ENCODE peak calls at places on chromosome 20, in nine cellular contexts. One of them, this sample, is unnamed. For H3K4me1 and H3K36me3, the result is how much of the 10 kb centered on the place peaks cover.

GRCh38 chr20:40991181-40991889 is 37.3 kb upstream of the TOP1 start:
- DNase-seq in ovary: no peak
- DNase-seq in CD8-positive, alpha-beta memory T cell: no peak
- DNase-seq in esophagus muscularis mucosa: peak
- DNase-seq in cardiac muscle cell: no peak
- DNase-seq in tibial nerve: peak
- DNase-seq in CD4-positive, alpha-beta memory T cell: no peak
- DNase-seq in mammary epithelial cell: no peak
- DNase-seq in prostate gland: no peak
- DNase-seq in this sample: no peak

GRCh38 chr20:56796345-56796744 is 167.2 kb downstream of the TFAP2C start:
- DNase-seq in esophagus muscularis mucosa: no peak
- DNase-seq in CD4-positive, alpha-beta memory T cell: no peak
- DNase-seq in mammary epithelial cell: no peak
- DNase-seq in ovary: no peak
- DNase-seq in CD8-positive, alpha-beta memory T cell: no peak
- DNase-seq in prostate gland: no peak
- DNase-seq in cardiac muscle cell: no peak
- DNase-seq in tibial nerve: no peak
- DNase-seq in this sample: no peak

GRCh38 chr20:33521461-33521860 is 31.6 kb downstream of the CBFA2T2 start:
- DNase-seq in ovary: no peak
- DNase-seq in cardiac muscle cell: no peak
- DNase-seq in tibial nerve: no peak
- DNase-seq in esophagus muscularis mucosa: no peak
- DNase-seq in mammary epithelial cell: no peak
- DNase-seq in CD4-positive, alpha-beta memory T cell: no peak
- DNase-seq in prostate gland: no peak
- DNase-seq in CD8-positive, alpha-beta memory T cell: no peak
- DNase-seq in this sample: no peak

GRCh38 chr20:775679-776135 is 7.4 kb upstream of the SLC52A3 start:
- DNase-seq in prostate gland: peak
- DNase-seq in cardiac muscle cell: no peak
- DNase-seq in esophagus muscularis mucosa: no peak
- DNase-seq in ovary: no peak
- DNase-seq in CD4-positive, alpha-beta memory T cell: no peak
- DNase-seq in tibial nerve: no peak
- DNase-seq in mammary epithelial cell: no peak
- DNase-seq in CD8-positive, alpha-beta memory T cell: no peak
- DNase-seq in this sample: no peak

GRCh38 chr20:19012671-19013070 is 199.1 kb downstream of the SCP2D1 start:
- DNase-seq in prostate gland: no peak
- DNase-seq in tibial nerve: no peak
- DNase-seq in ovary: no peak
- DNase-seq in cardiac muscle cell: no peak
- DNase-seq in CD4-positive, alpha-beta memory T cell: no peak
- DNase-seq in CD8-positive, alpha-beta memory T cell: no peak
- DNase-seq in esophagus muscularis mucosa: no peak
- DNase-seq in mammary epithelial cell: no peak
- DNase-seq in this sample: no peak

GRCh38 chr20:22560817-22561216 is 23.6 kb downstream of the FOXA2 start:
- DNase-seq in cardiac muscle cell: no peak
- DNase-seq in prostate gland: no peak
- DNase-seq in mammary epithelial cell: no peak
- DNase-seq in tibial nerve: no peak
- DNase-seq in esophagus muscularis mucosa: peak
- DNase-seq in CD8-positive, alpha-beta memory T cell: no peak
- DNase-seq in ovary: no peak
- DNase-seq in CD4-positive, alpha-beta memory T cell: no peak
- DNase-seq in this sample: no peak

GRCh38 chr20:63751471-63752271 is 12.1 kb downstream of the SLC2A4RG start:
- DNase-seq in CD8-positive, alpha-beta memory T cell: no peak
- DNase-seq in cardiac muscle cell: no peak
- DNase-seq in ovary: peak
- DNase-seq in esophagus muscularis mucosa: no peak
- DNase-seq in CD4-positive, alpha-beta memory T cell: no peak
- DNase-seq in mammary epithelial cell: no peak
- DNase-seq in tibial nerve: no peak
- DNase-seq in prostate gland: no peak
- DNase-seq in this sample: no peak

GRCh38 chr20:43766395-43766794 is 39.6 kb upstream of the GTSF1L start:
- DNase-seq in CD8-positive, alpha-beta memory T cell: no peak
- DNase-seq in esophagus muscularis mucosa: no peak
- DNase-seq in prostate gland: no peak
- DNase-seq in tibial nerve: no peak
- DNase-seq in CD4-positive, alpha-beta memory T cell: no peak
- DNase-seq in ovary: no peak
- DNase-seq in mammary epithelial cell: no peak
- DNase-seq in cardiac muscle cell: no peak
- DNase-seq in this sample: no peak

GRCh38 chr20:32449890-32450401 is 91.8 kb downstream of the ASXL1 start:
- DNase-seq in tibial nerve: no peak
- DNase-seq in ovary: no peak
- DNase-seq in CD4-positive, alpha-beta memory T cell: no peak
- DNase-seq in prostate gland: no peak
- DNase-seq in CD8-positive, alpha-beta memory T cell: no peak
- DNase-seq in cardiac muscle cell: no peak
- DNase-seq in esophagus muscularis mucosa: no peak
- DNase-seq in mammary epithelial cell: no peak
- DNase-seq in this sample: no peak

GRCh38 chr20:48096957-48097890 is 311.9 kb upstream of the SULF2 start:
- DNase-seq in mammary epithelial cell: no peak
- DNase-seq in esophagus muscularis mucosa: no peak
- DNase-seq in CD8-positive, alpha-beta memory T cell: no peak
- DNase-seq in prostate gland: no peak
- DNase-seq in cardiac muscle cell: no peak
- DNase-seq in tibial nerve: no peak
- DNase-seq in ovary: no peak
- DNase-seq in CD4-positive, alpha-beta memory T cell: no peak
- DNase-seq in this sample: no peak

GRCh38 chr20:51660741-51661608 is 107.2 kb downstream of the ATP9A start:
- DNase-seq in esophagus muscularis mucosa: no peak
- DNase-seq in tibial nerve: no peak
- DNase-seq in CD8-positive, alpha-beta memory T cell: no peak
- DNase-seq in mammary epithelial cell: peak
- DNase-seq in cardiac muscle cell: peak
- DNase-seq in CD4-positive, alpha-beta memory T cell: no peak
- DNase-seq in ovary: no peak
- DNase-seq in prostate gland: no peak
- DNase-seq in this sample: no peak

GRCh38 chr20:33568378-33569289 is 78.7 kb downstream of the CBFA2T2 start:
- DNase-seq in cardiac muscle cell: no peak
- DNase-seq in CD8-positive, alpha-beta memory T cell: no peak
- DNase-seq in tibial nerve: peak
- DNase-seq in ovary: no peak
- DNase-seq in esophagus muscularis mucosa: no peak
- DNase-seq in mammary epithelial cell: no peak
- DNase-seq in CD4-positive, alpha-beta memory T cell: no peak
- DNase-seq in prostate gland: no peak
- DNase-seq in this sample: peak

GRCh38 chr20:37415118-37416085 is 69.5 kb downstream of the SRC start:
- DNase-seq in mammary epithelial cell: no peak
- DNase-seq in CD4-positive, alpha-beta memory T cell: no peak
- DNase-seq in esophagus muscularis mucosa: no peak
- DNase-seq in CD8-positive, alpha-beta memory T cell: no peak
- DNase-seq in ovary: no peak
- DNase-seq in cardiac muscle cell: no peak
- DNase-seq in prostate gland: no peak
- DNase-seq in tibial nerve: no peak
- DNase-seq in this sample: no peak

GRCh38 chr20:37414133-37414532 is 68.2 kb downstream of the SRC start:
- DNase-seq in cardiac muscle cell: no peak
- DNase-seq in CD4-positive, alpha-beta memory T cell: no peak
- DNase-seq in tibial nerve: no peak
- DNase-seq in ovary: no peak
- DNase-seq in prostate gland: no peak
- DNase-seq in CD8-positive, alpha-beta memory T cell: no peak
- DNase-seq in mammary epithelial cell: no peak
- DNase-seq in esophagus muscularis mucosa: no peak
- DNase-seq in this sample: no peak

GRCh38 chr20:37413354-37413753 is 67.4 kb downstream of the SRC start:
- DNase-seq in CD8-positive, alpha-beta memory T cell: no peak
- DNase-seq in CD4-positive, alpha-beta memory T cell: no peak
- DNase-seq in mammary epithelial cell: no peak
- DNase-seq in esophagus muscularis mucosa: no peak
- DNase-seq in prostate gland: no peak
- DNase-seq in ovary: no peak
- DNase-seq in tibial nerve: no peak
- DNase-seq in cardiac muscle cell: no peak
- DNase-seq in this sample: no peak

GRCh38 chr20:37413023-37413334 is 67.0 kb downstream of the SRC start:
- DNase-seq in prostate gland: no peak
- DNase-seq in tibial nerve: no peak
- DNase-seq in esophagus muscularis mucosa: no peak
- DNase-seq in ovary: no peak
- DNase-seq in mammary epithelial cell: no peak
- DNase-seq in cardiac muscle cell: no peak
- DNase-seq in CD4-positive, alpha-beta memory T cell: no peak
- DNase-seq in CD8-positive, alpha-beta memory T cell: no peak
- DNase-seq in this sample: no peak

GRCh38 chr20:37414636-37415035 is 68.7 kb downstream of the SRC start:
- DNase-seq in ovary: no peak
- DNase-seq in CD4-positive, alpha-beta memory T cell: no peak
- DNase-seq in cardiac muscle cell: no peak
- DNase-seq in CD8-positive, alpha-beta memory T cell: no peak
- DNase-seq in tibial nerve: no peak
- DNase-seq in esophagus muscularis mucosa: no peak
- DNase-seq in prostate gland: no peak
- DNase-seq in mammary epithelial cell: no peak
- DNase-seq in this sample: no peak
- H3K4me1 ChIP-seq in ovary: under half
- H3K4me1 ChIP-seq in CD4-positive, alpha-beta memory T cell: under half
- H3K4me1 ChIP-seq in cardiac muscle cell: under half
- H3K4me1 ChIP-seq in CD8-positive, alpha-beta memory T cell: under half
- H3K4me1 ChIP-seq in tibial nerve: under half
- H3K4me1 ChIP-seq in esophagus muscularis mucosa: under half
- H3K4me1 ChIP-seq in prostate gland: under half
- H3K4me1 ChIP-seq in mammary epithelial cell: under half
- H3K4me1 ChIP-seq in this sample: under half

DNA sequence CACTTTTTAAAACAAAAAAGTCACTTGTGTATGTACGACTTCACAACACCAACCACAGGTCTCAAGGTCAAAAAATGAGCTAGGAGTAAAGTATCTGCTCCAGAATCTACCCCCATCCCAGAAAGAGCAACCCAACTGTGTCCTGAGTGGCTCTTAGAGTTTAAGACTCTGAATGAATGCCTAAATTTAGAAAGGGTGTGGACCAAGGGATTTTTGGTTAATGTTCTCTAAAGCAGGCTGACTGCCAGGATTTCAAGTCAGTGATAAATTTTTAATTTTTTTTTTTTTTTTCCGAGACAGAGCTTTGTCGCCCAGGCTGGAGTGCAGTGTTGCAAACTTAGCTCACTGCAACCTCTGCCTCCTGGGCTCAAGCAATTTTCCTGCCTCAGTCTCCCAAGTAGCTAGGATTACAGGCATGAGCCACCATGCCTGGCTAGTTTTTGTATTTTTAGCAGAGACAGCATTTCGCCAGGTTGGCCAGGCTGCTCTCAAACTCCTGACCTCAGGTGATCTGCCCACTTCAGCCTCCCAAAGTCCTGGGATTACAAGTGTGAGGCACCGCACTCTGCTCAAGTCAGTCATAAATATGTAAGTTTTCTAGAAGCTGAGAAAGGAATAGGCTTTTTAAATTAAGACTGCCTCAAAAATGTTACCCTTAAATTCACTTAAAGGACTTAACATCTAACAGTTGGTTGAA is 20.2 kb downstream of the STAU1 start:
- DNase-seq in CD4-positive, alpha-beta memory T cell: no peak
- DNase-seq in CD8-positive, alpha-beta memory T cell: no peak
- DNase-seq in cardiac muscle cell: peak
- DNase-seq in ovary: no peak
- DNase-seq in esophagus muscularis mucosa: no peak
- DNase-seq in tibial nerve: no peak
- DNase-seq in mammary epithelial cell: no peak
- DNase-seq in prostate gland: no peak
- DNase-seq in this sample: no peak
- H3K36me3 ChIP-seq in CD4-positive, alpha-beta memory T cell: under half
- H3K36me3 ChIP-seq in CD8-positive, alpha-beta memory T cell: under half
- H3K36me3 ChIP-seq in cardiac muscle cell: under half
- H3K36me3 ChIP-seq in ovary: under half
- H3K36me3 ChIP-seq in esophagus muscularis mucosa: under half
- H3K36me3 ChIP-seq in tibial nerve: under half
- H3K36me3 ChIP-seq in mammary epithelial cell: under half
- H3K36me3 ChIP-seq in prostate gland: under half
- H3K36me3 ChIP-seq in this sample: under half

GRCh38 chr20:54532573-54532972 is 57.2 kb downstream of the DOK5 start:
- DNase-seq in prostate gland: no peak
- DNase-seq in ovary: no peak
- DNase-seq in tibial nerve: no peak
- DNase-seq in CD8-positive, alpha-beta memory T cell: no peak
- DNase-seq in cardiac muscle cell: no peak
- DNase-seq in esophagus muscularis mucosa: no peak
- DNase-seq in mammary epithelial cell: no peak
- DNase-seq in CD4-positive, alpha-beta memory T cell: no peak
- DNase-seq in this sample: no peak
- H3K4me3 ChIP-seq in prostate gland: no peak
- H3K4me3 ChIP-seq in ovary: no peak
- H3K4me3 ChIP-seq in tibial nerve: no peak
- H3K4me3 ChIP-seq in CD8-positive, alpha-beta memory T cell: no peak
- H3K4me3 ChIP-seq in cardiac muscle cell: no peak
- H3K4me3 ChIP-seq in esophagus muscularis mucosa: no peak
- H3K4me3 ChIP-seq in mammary epithelial cell: no peak
- H3K4me3 ChIP-seq in CD4-positive, alpha-beta memory T cell: no peak
- H3K4me3 ChIP-seq in this sample: no peak

GRCh38 chr20:62474585-62475026 is 1.2 kb downstream of the GATA5 start:
- DNase-seq in CD8-positive, alpha-beta memory T cell: no peak
- DNase-seq in mammary epithelial cell: no peak
- DNase-seq in CD4-positive, alpha-beta memory T cell: no peak
- DNase-seq in esophagus muscularis mucosa: no peak
- DNase-seq in tibial nerve: no peak
- DNase-seq in prostate gland: no peak
- DNase-seq in cardiac muscle cell: no peak
- DNase-seq in ovary: no peak
- DNase-seq in this sample: no peak
- H3K4me1 ChIP-seq in CD8-positive, alpha-beta memory T cell: under half
- H3K4me1 ChIP-seq in mammary epithelial cell: under half
- H3K4me1 ChIP-seq in CD4-positive, alpha-beta memory T cell: under half
- H3K4me1 ChIP-seq in esophagus muscularis mucosa: under half
- H3K4me1 ChIP-seq in tibial nerve: under half
- H3K4me1 ChIP-seq in prostate gland: under half
- H3K4me1 ChIP-seq in cardiac muscle cell: under half
- H3K4me1 ChIP-seq in ovary: under half
- H3K4me1 ChIP-seq in this sample: under half

DNA sequence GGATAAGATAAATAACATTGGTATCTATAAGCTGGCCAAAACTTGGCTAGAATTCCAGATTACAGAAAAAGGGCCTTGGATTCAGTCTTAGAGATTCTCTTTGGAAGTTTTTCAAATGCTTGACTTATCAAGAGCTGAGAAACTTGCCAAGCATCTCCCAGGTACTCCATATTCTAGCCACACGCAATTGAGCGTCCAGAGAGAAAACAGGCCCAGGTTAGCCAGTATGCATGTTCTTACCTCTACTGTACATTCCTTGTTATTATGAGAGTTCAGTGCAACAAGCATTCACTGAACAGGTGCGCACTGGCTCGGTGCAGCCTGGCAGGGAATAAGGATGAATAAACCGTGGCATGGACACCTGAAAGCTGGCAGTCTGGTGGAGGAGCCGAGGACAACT is 13.7 kb downstream of the CRNKL1 start:
- DNase-seq in ovary: no peak
- DNase-seq in prostate gland: no peak
- DNase-seq in cardiac muscle cell: no peak
- DNase-seq in esophagus muscularis mucosa: no peak
- DNase-seq in CD8-positive, alpha-beta memory T cell: no peak
- DNase-seq in mammary epithelial cell: no peak
- DNase-seq in CD4-positive, alpha-beta memory T cell: no peak
- DNase-seq in tibial nerve: no peak
- DNase-seq in this sample: no peak
- H3K36me3 ChIP-seq in ovary: under half
- H3K36me3 ChIP-seq in prostate gland: under half
- H3K36me3 ChIP-seq in cardiac muscle cell: half or more
- H3K36me3 ChIP-seq in esophagus muscularis mucosa: half or more
- H3K36me3 ChIP-seq in CD8-positive, alpha-beta memory T cell: half or more
- H3K36me3 ChIP-seq in mammary epithelial cell: under half
- H3K36me3 ChIP-seq in CD4-positive, alpha-beta memory T cell: half or more
- H3K36me3 ChIP-seq in tibial nerve: half or more
- H3K36me3 ChIP-seq in this sample: half or more